ENCODE peak calls at places on chromosomes 12 and 14, in five cellular contexts. One of them, this sample, is unnamed.

GRCh38 chr12:42673535-42673934 is 84.0 kb upstream of the PRICKLE1 start:
- DNase-seq in SK-N-SH: no peak
- DNase-seq in K562: no peak
- DNase-seq in HCT116: no peak
- DNase-seq in HepG2: no peak
- DNase-seq in this sample: no peak

GRCh38 chr12:102603021-102603420 is 122.7 kb upstream of the IGF1 start:
- DNase-seq in HCT116: no peak
- DNase-seq in SK-N-SH: no peak
- DNase-seq in K562: no peak
- DNase-seq in HepG2: no peak
- DNase-seq in this sample: no peak

GRCh38 chr12:93173178-93173957 is 204.4 kb upstream of the NUDT4 start:
- DNase-seq in HepG2: no peak
- DNase-seq in K562: no peak
- DNase-seq in SK-N-SH: no peak
- DNase-seq in HCT116: no peak
- DNase-seq in this sample: no peak

GRCh38 chr12:67388331-67389163 is 119.4 kb downstream of the CAND1 start:
- DNase-seq in HepG2: no peak
- DNase-seq in SK-N-SH: peak
- DNase-seq in HCT116: no peak
- DNase-seq in K562: peak
- DNase-seq in this sample: no peak

GRCh38 chr12:132604108-132605054 is 6.0 kb downstream of the LRCOL1 start:
- DNase-seq in SK-N-SH: peak
- DNase-seq in K562: no peak
- DNase-seq in HCT116: no peak
- DNase-seq in HepG2: no peak
- DNase-seq in this sample: no peak

GRCh38 chr12:94033112-94033511 is 115.3 kb upstream of the PLXNC1 start:
- DNase-seq in HCT116: no peak
- DNase-seq in HepG2: no peak
- DNase-seq in SK-N-SH: no peak
- DNase-seq in K562: no peak
- DNase-seq in this sample: no peak

GRCh38 chr14:104149617-104150141 is 11.3 kb downstream of the KIF26A start:
- DNase-seq in HepG2: no peak
- DNase-seq in SK-N-SH: peak
- DNase-seq in HCT116: no peak
- DNase-seq in K562: no peak
- DNase-seq in this sample: no peak

GRCh38 chr14:56120091-56120632 is 2.0 kb downstream of the PELI2 start:
- DNase-seq in SK-N-SH: peak
- DNase-seq in HCT116: no peak
- DNase-seq in K562: no peak
- DNase-seq in HepG2: no peak
- DNase-seq in this sample: no peak

GRCh38 chr12:14410841-14411569 is 45.5 kb downstream of the ATF7IP start:
- DNase-seq in SK-N-SH: no peak
- DNase-seq in HepG2: no peak
- DNase-seq in K562: no peak
- DNase-seq in HCT116: no peak
- DNase-seq in this sample: no peak

GRCh38 chr12:53219116-53219955 is 12.3 kb upstream of the ITGB7 start:
- DNase-seq in HepG2: no peak
- DNase-seq in K562: peak
- DNase-seq in SK-N-SH: no peak
- DNase-seq in HCT116: no peak
- DNase-seq in this sample: no peak

GRCh38 chr14:71380271-71380670 is 473.0 kb downstream of the PCNX1 start:
- DNase-seq in SK-N-SH: no peak
- DNase-seq in HepG2: no peak
- DNase-seq in HCT116: no peak
- DNase-seq in K562: no peak
- DNase-seq in this sample: no peak

GRCh38 chr14:36514278-36515104 is 5.5 kb downstream of the NKX2-1 start:
- DNase-seq in SK-N-SH: no peak
- DNase-seq in HepG2: peak
- DNase-seq in HCT116: no peak
- DNase-seq in K562: no peak
- DNase-seq in this sample: no peak

GRCh38 chr12:53624956-53625355 is 1.2 kb downstream of the ATF7 start:
- DNase-seq in K562: peak
- DNase-seq in HCT116: no peak
- DNase-seq in SK-N-SH: no peak
- DNase-seq in HepG2: no peak
- DNase-seq in this sample: no peak

GRCh38 chr14:95274283-95274682 is 45.4 kb downstream of the CLMN start:
- DNase-seq in SK-N-SH: no peak
- DNase-seq in K562: no peak
- DNase-seq in HCT116: no peak
- DNase-seq in HepG2: no peak
- DNase-seq in this sample: no peak

GRCh38 chr14:21326972-21327371 is 47.1 kb downstream of the RPGRIP1 start:
- DNase-seq in HepG2: no peak
- DNase-seq in SK-N-SH: no peak
- DNase-seq in HCT116: no peak
- DNase-seq in K562: no peak
- DNase-seq in this sample: no peak

GRCh38 chr12:47868041-47868440 is 36.8 kb downstream of the VDR start:
- DNase-seq in HCT116: no peak
- DNase-seq in SK-N-SH: no peak
- DNase-seq in HepG2: no peak
- DNase-seq in K562: no peak
- DNase-seq in this sample: no peak

GRCh38 chr12:123387508-123388217 is 3.7 kb downstream of the KMT5A start:
- DNase-seq in K562: peak
- DNase-seq in HepG2: no peak
- DNase-seq in HCT116: no peak
- DNase-seq in SK-N-SH: no peak
- DNase-seq in this sample: no peak

GRCh38 chr12:124233846-124234620 is 60.9 kb upstream of the RFLNA start:
- DNase-seq in HCT116: no peak
- DNase-seq in K562: no peak
- DNase-seq in HepG2: no peak
- DNase-seq in SK-N-SH: no peak
- DNase-seq in this sample: no peak

DNA sequence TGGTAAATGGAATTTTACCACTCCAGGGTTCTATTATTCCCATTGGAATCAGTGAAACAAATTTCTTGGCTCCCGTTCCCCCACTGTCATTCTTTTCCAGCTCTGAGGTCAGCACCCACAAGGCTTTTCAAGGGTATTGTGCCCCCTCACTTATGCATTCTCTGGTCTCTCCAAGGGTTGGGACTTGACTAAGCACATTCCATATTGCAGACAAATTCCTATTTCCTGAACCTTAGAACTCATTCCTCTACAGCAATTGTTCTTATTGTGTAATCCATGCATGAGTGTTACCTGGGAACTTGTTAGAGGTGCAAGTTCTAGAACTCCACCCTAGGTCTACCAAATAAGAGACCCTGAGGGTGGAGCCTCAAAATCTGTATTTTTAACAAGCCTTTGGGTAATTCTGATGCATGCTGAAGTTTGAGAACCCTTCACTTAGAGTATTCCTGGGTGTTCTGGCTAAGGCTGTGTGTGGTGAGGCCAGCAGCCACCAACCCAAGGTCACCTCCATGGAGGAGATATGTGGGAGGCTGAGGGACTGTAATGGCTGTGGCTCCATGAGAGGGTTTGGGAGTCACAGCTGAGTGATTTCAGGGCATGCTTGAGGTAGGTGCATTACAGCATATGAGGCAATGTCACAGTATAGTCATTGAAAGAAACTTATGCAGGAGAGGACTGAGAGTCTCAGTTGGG is 150.9 kb downstream of the TTC6 start:
- DNase-seq in HepG2: peak
- DNase-seq in K562: no peak
- DNase-seq in HCT116: no peak
- DNase-seq in SK-N-SH: no peak
- DNase-seq in this sample: no peak
- TF ChIP-seq ZBTB33 in HepG2: no peak
- TF ChIP-seq ZBTB33 in K562: no peak
- TF ChIP-seq ZBTB33 in HCT116: no peak
- TF ChIP-seq ZBTB33 in SK-N-SH: no peak
- TF ChIP-seq ZBTB33 in this sample: no peak

DNA sequence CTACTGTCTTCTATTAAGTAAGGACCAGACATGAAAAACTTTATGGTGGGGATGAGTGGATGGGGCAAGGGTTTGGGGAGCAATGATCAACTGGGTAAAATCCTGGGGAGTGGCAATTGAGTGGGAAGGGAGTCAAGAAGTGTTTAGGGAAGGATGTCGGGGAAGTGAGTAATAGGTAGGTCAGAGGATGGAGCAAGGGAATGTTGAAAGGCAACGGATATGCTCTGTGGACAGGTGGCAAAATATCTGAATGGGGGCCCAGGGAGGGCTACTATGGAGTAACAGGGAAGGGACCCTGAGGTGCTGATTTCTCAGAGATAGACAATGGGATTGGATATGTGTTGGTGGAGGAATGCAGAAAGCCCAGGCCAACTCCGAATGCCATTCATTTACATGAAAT is 21.4 kb upstream of the FOS start:
- DNase-seq in K562: no peak
- DNase-seq in HCT116: no peak
- DNase-seq in HepG2: no peak
- DNase-seq in SK-N-SH: no peak
- DNase-seq in this sample: no peak
- TF ChIP-seq ZBTB33 in K562: no peak
- TF ChIP-seq ZBTB33 in HCT116: no peak
- TF ChIP-seq ZBTB33 in HepG2: no peak
- TF ChIP-seq ZBTB33 in SK-N-SH: no peak
- TF ChIP-seq ZBTB33 in this sample: no peak

GRCh38 chr12:34302131-34302885 is 280.0 kb downstream of the ALG10 start:
- DNase-seq in K562: no peak
- DNase-seq in SK-N-SH: no peak
- DNase-seq in HepG2: no peak
- DNase-seq in HCT116: no peak
- DNase-seq in this sample: no peak
- TF ChIP-seq ZBTB33 in K562: no peak
- TF ChIP-seq ZBTB33 in SK-N-SH: no peak
- TF ChIP-seq ZBTB33 in HepG2: no peak
- TF ChIP-seq ZBTB33 in HCT116: no peak
- TF ChIP-seq ZBTB33 in this sample: no peak

DNA sequence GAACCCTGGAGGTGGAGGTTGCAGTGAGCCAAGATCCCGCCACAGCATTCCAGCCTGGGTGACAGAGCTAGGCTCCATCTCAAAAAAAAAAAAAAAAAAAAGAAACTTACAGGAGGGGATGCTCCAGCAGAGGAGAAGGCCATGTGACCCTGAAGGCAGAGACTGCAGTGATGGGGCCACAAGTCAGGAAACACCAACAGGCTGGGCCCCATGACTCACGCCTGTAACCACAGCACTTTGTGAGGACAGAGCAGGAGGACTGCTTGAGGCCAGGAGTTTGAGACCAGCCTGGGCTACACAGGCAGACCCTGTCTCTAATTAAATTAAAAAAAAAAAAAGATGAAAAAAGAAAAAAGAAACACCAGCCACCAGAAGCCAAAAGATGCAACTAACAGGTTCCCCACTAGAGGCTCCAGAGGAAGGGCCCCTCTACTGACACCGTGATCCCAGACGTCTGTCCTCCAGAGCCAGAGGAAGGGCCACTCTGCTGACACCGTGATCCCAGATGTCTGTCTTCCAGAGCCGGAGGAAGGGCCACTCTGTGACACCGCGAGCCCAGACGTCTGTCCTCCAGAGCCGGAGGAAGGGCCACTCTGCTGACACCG is 9.1 kb upstream of the GLT1D1 start:
- DNase-seq in HepG2: peak
- DNase-seq in SK-N-SH: peak
- DNase-seq in K562: no peak
- DNase-seq in HCT116: no peak
- DNase-seq in this sample: no peak
- TF ChIP-seq ZBTB33 in HepG2: no peak
- TF ChIP-seq ZBTB33 in SK-N-SH: no peak
- TF ChIP-seq ZBTB33 in K562: no peak
- TF ChIP-seq ZBTB33 in HCT116: no peak
- TF ChIP-seq ZBTB33 in this sample: no peak

GRCh38 chr12:112214064-112214463 is 88.7 kb downstream of the TRAFD1 start:
- DNase-seq in HCT116: no peak
- DNase-seq in K562: no peak
- DNase-seq in HepG2: no peak
- DNase-seq in SK-N-SH: no peak
- DNase-seq in this sample: no peak
- TF ChIP-seq ZBTB33 in HCT116: no peak
- TF ChIP-seq ZBTB33 in K562: no peak
- TF ChIP-seq ZBTB33 in HepG2: no peak
- TF ChIP-seq ZBTB33 in SK-N-SH: no peak
- TF ChIP-seq ZBTB33 in this sample: no peak

GRCh38 chr12:121579981-121580868 is 598 bp downstream of the KDM2B start:
- DNase-seq in HCT116: no peak
- DNase-seq in HepG2: peak
- DNase-seq in K562: peak
- DNase-seq in SK-N-SH: peak
- DNase-seq in this sample: no peak
- TF ChIP-seq ZBTB33 in HCT116: no peak
- TF ChIP-seq ZBTB33 in HepG2: no peak
- TF ChIP-seq ZBTB33 in K562: no peak
- TF ChIP-seq ZBTB33 in SK-N-SH: no peak
- TF ChIP-seq ZBTB33 in this sample: no peak

This sample was measured in GM12878.